ENCODE peak calls at places on chromosomes 13 and 19, in six cellular contexts. One of them, this sample, is unnamed.

GRCh38 chr13:23715762-23716235 is 145.6 kb downstream of the TNFRSF19 start:
- DNase-seq in adrenal gland: no peak
- DNase-seq in RWPE1: no peak
- DNase-seq in uterus: no peak
- DNase-seq in lower lobe of right lung: no peak
- DNase-seq in AG09319: no peak
- DNase-seq in this sample: no peak

GRCh38 chr13:27917121-27917947 is 2.5 kb upstream of the PDX1 start:
- DNase-seq in lower lobe of right lung: no peak
- DNase-seq in RWPE1: no peak
- DNase-seq in AG09319: no peak
- DNase-seq in uterus: no peak
- DNase-seq in adrenal gland: no peak
- DNase-seq in this sample: no peak

GRCh38 chr19:1360818-1361461 is 22.8 kb upstream of the NDUFS7 start:
- DNase-seq in AG09319: peak
- DNase-seq in RWPE1: no peak
- DNase-seq in adrenal gland: peak
- DNase-seq in lower lobe of right lung: no peak
- DNase-seq in uterus: peak
- DNase-seq in this sample: peak

GRCh38 chr19:858868-859843 is at the start of gene CFD:
- DNase-seq in uterus: no peak
- DNase-seq in adrenal gland: peak
- DNase-seq in RWPE1: no peak
- DNase-seq in AG09319: no peak
- DNase-seq in lower lobe of right lung: peak
- DNase-seq in this sample: no peak

GRCh38 chr19:38265213-38265861 is 964 bp downstream of the SPINT2 start:
- DNase-seq in uterus: no peak
- DNase-seq in lower lobe of right lung: peak
- DNase-seq in RWPE1: peak
- DNase-seq in adrenal gland: no peak
- DNase-seq in AG09319: no peak
- DNase-seq in this sample: no peak

GRCh38 chr13:53197424-53197823 is 168.8 kb downstream of the OLFM4 start:
- DNase-seq in lower lobe of right lung: no peak
- DNase-seq in AG09319: no peak
- DNase-seq in adrenal gland: no peak
- DNase-seq in uterus: no peak
- DNase-seq in RWPE1: no peak
- DNase-seq in this sample: no peak

GRCh38 chr13:51585696-51586095 is 1.4 kb downstream of the WDFY2 start:
- DNase-seq in lower lobe of right lung: no peak
- DNase-seq in RWPE1: no peak
- DNase-seq in adrenal gland: no peak
- DNase-seq in uterus: no peak
- DNase-seq in AG09319: no peak
- DNase-seq in this sample: peak

GRCh38 chr13:30454991-30455390 is 10.7 kb downstream of the HMGB1 start:
- DNase-seq in lower lobe of right lung: no peak
- DNase-seq in RWPE1: no peak
- DNase-seq in AG09319: no peak
- DNase-seq in adrenal gland: no peak
- DNase-seq in uterus: no peak
- DNase-seq in this sample: no peak

GRCh38 chr13:95388420-95389079 is 87.3 kb upstream of the ABCC4 start:
- DNase-seq in uterus: no peak
- DNase-seq in AG09319: no peak
- DNase-seq in lower lobe of right lung: no peak
- DNase-seq in RWPE1: no peak
- DNase-seq in adrenal gland: no peak
- DNase-seq in this sample: no peak

GRCh38 chr13:63403726-63404125 is 1988.1 kb upstream of the PCDH20 start:
- DNase-seq in lower lobe of right lung: no peak
- DNase-seq in AG09319: no peak
- DNase-seq in uterus: no peak
- DNase-seq in adrenal gland: no peak
- DNase-seq in RWPE1: no peak
- DNase-seq in this sample: no peak

GRCh38 chr13:106291006-106291405 is 244.5 kb downstream of the EFNB2 start:
- DNase-seq in AG09319: no peak
- DNase-seq in RWPE1: peak
- DNase-seq in lower lobe of right lung: no peak
- DNase-seq in uterus: no peak
- DNase-seq in adrenal gland: no peak
- DNase-seq in this sample: peak

GRCh38 chr19:39409207-39409885 is 2.7 kb downstream of the ZFP36 start:
- DNase-seq in RWPE1: peak
- DNase-seq in AG09319: no peak
- DNase-seq in adrenal gland: peak
- DNase-seq in uterus: peak
- DNase-seq in lower lobe of right lung: peak
- DNase-seq in this sample: peak

GRCh38 chr13:43258771-43259170 is 235.4 kb downstream of the DNAJC15 start:
- DNase-seq in adrenal gland: no peak
- DNase-seq in RWPE1: peak
- DNase-seq in lower lobe of right lung: no peak
- DNase-seq in AG09319: no peak
- DNase-seq in uterus: no peak
- DNase-seq in this sample: no peak

GRCh38 chr13:49315036-49315565 is 67.4 kb downstream of the CDADC1 start:
- DNase-seq in uterus: no peak
- DNase-seq in lower lobe of right lung: no peak
- DNase-seq in adrenal gland: no peak
- DNase-seq in AG09319: no peak
- DNase-seq in RWPE1: no peak
- DNase-seq in this sample: peak

GRCh38 chr13:29893438-29893837 is 43.0 kb upstream of the UBL3 start:
- DNase-seq in AG09319: no peak
- DNase-seq in RWPE1: no peak
- DNase-seq in uterus: no peak
- DNase-seq in lower lobe of right lung: no peak
- DNase-seq in adrenal gland: no peak
- DNase-seq in this sample: no peak

GRCh38 chr13:102091231-102091630 is 310.6 kb downstream of the FGF14 start:
- DNase-seq in uterus: no peak
- DNase-seq in RWPE1: peak
- DNase-seq in AG09319: no peak
- DNase-seq in lower lobe of right lung: no peak
- DNase-seq in adrenal gland: no peak
- DNase-seq in this sample: peak

GRCh38 chr19:41324921-41325639 is 15.1 kb downstream of the CCDC97 start:
- DNase-seq in AG09319: no peak
- DNase-seq in lower lobe of right lung: peak
- DNase-seq in RWPE1: peak
- DNase-seq in uterus: peak
- DNase-seq in adrenal gland: peak
- DNase-seq in this sample: peak

GRCh38 chr13:112781881-112782361 is 92.1 kb downstream of the ATP11A start:
- DNase-seq in uterus: no peak
- DNase-seq in adrenal gland: peak
- DNase-seq in RWPE1: no peak
- DNase-seq in AG09319: peak
- DNase-seq in lower lobe of right lung: peak
- DNase-seq in this sample: peak

GRCh38 chr19:23788415-23788814 is 29.7 kb upstream of the ZNF681 start:
- DNase-seq in lower lobe of right lung: no peak
- DNase-seq in RWPE1: no peak
- DNase-seq in AG09319: no peak
- DNase-seq in uterus: no peak
- DNase-seq in adrenal gland: no peak
- DNase-seq in this sample: no peak

GRCh38 chr13:102869948-102870676 is 24.3 kb downstream of the ERCC5 start:
- DNase-seq in adrenal gland: peak
- DNase-seq in RWPE1: peak
- DNase-seq in lower lobe of right lung: no peak
- DNase-seq in uterus: no peak
- DNase-seq in AG09319: no peak
- DNase-seq in this sample: no peak

GRCh38 chr13:36356058-36356457 is 9.9 kb upstream of the SPART start:
- DNase-seq in lower lobe of right lung: no peak
- DNase-seq in AG09319: no peak
- DNase-seq in uterus: no peak
- DNase-seq in RWPE1: no peak
- DNase-seq in adrenal gland: no peak
- DNase-seq in this sample: no peak

GRCh38 chr13:94322925-94323324 is 156.6 kb downstream of the DCT start:
- DNase-seq in uterus: no peak
- DNase-seq in AG09319: no peak
- DNase-seq in lower lobe of right lung: no peak
- DNase-seq in RWPE1: no peak
- DNase-seq in adrenal gland: no peak
- DNase-seq in this sample: no peak

DNA sequence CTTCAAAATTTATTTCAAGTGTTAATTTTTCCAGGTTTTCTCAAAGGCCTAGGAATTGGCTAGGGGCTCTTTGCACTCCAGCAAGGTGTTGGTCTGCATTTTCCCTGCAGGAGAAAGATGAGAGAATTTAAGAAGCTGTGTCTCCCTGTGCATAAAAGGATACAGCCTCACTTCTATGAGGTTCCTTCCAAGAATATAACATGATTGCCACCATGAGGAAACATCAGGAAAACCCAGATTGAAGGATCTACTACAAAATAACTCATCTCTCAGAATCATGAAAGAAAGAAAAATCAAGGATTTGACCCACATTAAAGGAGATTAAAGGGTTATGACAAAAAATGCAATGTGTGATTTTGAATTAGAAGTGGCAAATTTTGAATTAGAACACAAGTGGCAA is 69.9 kb downstream of the RUBCNL start:
- DNase-seq in AG09319: no peak
- DNase-seq in uterus: no peak
- DNase-seq in RWPE1: no peak
- DNase-seq in adrenal gland: no peak
- DNase-seq in lower lobe of right lung: no peak
- DNase-seq in this sample: peak
- TF ChIP-seq CTCF in AG09319: peak
- TF ChIP-seq CTCF in uterus: no peak
- TF ChIP-seq CTCF in RWPE1: no peak
- TF ChIP-seq CTCF in adrenal gland: no peak
- TF ChIP-seq CTCF in lower lobe of right lung: no peak
- TF ChIP-seq CTCF in this sample: peak

DNA sequence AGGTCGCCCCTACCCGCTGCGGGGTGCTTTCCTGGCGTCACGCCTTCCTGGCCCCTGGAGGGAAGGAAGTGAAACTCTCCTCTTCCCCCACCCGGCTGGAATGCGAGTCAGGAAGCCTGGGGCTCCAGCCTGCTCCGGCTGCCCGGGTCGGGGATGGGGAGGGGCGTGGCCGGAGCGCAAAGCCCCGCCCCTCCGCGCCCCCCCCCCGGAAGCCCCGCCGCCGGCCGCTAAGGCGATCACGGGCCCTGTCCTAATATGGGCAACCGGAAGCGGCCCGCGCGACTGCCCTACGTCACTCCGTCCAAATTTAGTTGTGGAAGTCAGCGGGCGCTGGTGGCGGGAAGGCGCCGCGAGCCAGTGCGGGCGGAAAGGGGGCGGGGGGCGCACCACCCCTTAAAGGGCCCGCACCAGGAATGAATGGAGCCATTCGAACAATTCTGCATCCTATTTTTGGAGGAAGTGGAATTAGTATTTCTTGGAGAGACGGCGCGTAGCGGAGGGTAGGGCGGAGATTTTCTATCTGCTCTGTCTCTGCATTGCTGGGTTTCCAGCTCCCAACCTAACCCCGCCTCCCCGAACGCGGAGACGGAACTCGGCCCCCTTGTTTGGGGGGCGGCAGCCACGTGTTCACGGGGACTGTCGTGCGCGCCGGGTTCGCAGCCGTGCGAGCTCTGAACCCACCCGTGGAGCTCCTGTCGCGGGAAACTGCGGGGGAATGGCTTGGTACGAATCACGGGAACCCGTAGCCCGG is 1.6 kb downstream of the IER2 start:
- DNase-seq in lower lobe of right lung: peak
- DNase-seq in adrenal gland: peak
- DNase-seq in uterus: peak
- DNase-seq in AG09319: peak
- DNase-seq in RWPE1: peak
- DNase-seq in this sample: peak
- TF ChIP-seq CTCF in lower lobe of right lung: peak
- TF ChIP-seq CTCF in adrenal gland: peak
- TF ChIP-seq CTCF in uterus: peak
- TF ChIP-seq CTCF in AG09319: peak
- TF ChIP-seq CTCF in RWPE1: no peak
- TF ChIP-seq CTCF in this sample: no peak

GRCh38 chr19:2633693-2634075 is 68.8 kb downstream of the GNG7 start:
- DNase-seq in lower lobe of right lung: no peak
- DNase-seq in adrenal gland: no peak
- DNase-seq in RWPE1: no peak
- DNase-seq in AG09319: no peak
- DNase-seq in uterus: no peak
- DNase-seq in this sample: no peak

GRCh38 chr19:2630352-2631001 is 72.0 kb downstream of the GNG7 start:
- DNase-seq in AG09319: no peak
- DNase-seq in adrenal gland: no peak
- DNase-seq in lower lobe of right lung: no peak
- DNase-seq in RWPE1: no peak
- DNase-seq in uterus: no peak
- DNase-seq in this sample: no peak

GRCh38 chr19:2629491-2630351 is 72.8 kb downstream of the GNG7 start:
- DNase-seq in AG09319: no peak
- DNase-seq in uterus: no peak
- DNase-seq in lower lobe of right lung: no peak
- DNase-seq in RWPE1: no peak
- DNase-seq in adrenal gland: peak
- DNase-seq in this sample: peak

GRCh38 chr19:2628597-2628996 is 73.9 kb downstream of the GNG7 start:
- DNase-seq in adrenal gland: no peak
- DNase-seq in lower lobe of right lung: no peak
- DNase-seq in uterus: no peak
- DNase-seq in AG09319: no peak
- DNase-seq in RWPE1: no peak
- DNase-seq in this sample: no peak

DNA sequence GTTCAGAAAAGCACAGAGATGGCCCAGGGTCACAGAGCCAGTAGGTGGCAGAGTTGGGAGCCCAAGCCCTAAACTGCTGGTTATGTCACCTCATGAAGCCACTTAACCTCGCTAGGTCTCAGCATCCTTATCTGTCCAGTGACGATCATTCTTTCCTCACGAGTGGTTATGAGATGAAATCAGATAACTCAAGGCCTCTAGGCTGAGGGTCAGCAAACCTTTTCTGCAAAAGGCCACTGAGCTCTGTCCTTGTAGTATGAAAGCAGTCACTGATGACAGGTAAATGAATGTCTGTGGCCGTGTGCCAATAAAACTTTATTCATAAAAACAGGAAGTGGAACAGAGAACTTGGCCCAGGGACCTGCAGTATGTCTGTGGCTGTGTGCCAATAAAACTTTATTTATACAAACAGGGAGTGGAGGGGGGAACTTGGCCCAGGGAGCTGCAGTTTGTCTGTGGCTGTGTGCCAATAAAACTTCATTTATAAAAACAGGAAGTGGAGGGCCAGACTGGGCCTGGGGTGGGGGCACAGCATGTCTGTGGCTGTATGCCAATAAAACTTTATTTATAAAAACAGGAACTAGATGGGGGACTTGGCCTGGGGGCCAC is 71.2 kb downstream of the GNG7 start:
- DNase-seq in AG09319: no peak
- DNase-seq in lower lobe of right lung: peak
- DNase-seq in RWPE1: no peak
- DNase-seq in uterus: no peak
- DNase-seq in adrenal gland: no peak
- DNase-seq in this sample: peak
- TF ChIP-seq CTCF in AG09319: no peak
- TF ChIP-seq CTCF in lower lobe of right lung: no peak
- TF ChIP-seq CTCF in RWPE1: no peak
- TF ChIP-seq CTCF in uterus: no peak
- TF ChIP-seq CTCF in adrenal gland: no peak
- TF ChIP-seq CTCF in this sample: no peak

GRCh38 chr13:50514249-50514648 is 329.2 kb downstream of the DLEU7 start:
- DNase-seq in lower lobe of right lung: no peak
- DNase-seq in AG09319: no peak
- DNase-seq in uterus: no peak
- DNase-seq in adrenal gland: no peak
- DNase-seq in RWPE1: no peak
- DNase-seq in this sample: no peak
- TF ChIP-seq CTCF in lower lobe of right lung: no peak
- TF ChIP-seq CTCF in AG09319: no peak
- TF ChIP-seq CTCF in uterus: no peak
- TF ChIP-seq CTCF in adrenal gland: no peak
- TF ChIP-seq CTCF in RWPE1: no peak
- TF ChIP-seq CTCF in this sample: no peak